ENCODE peak calls at places on chromosomes 2 and 18, in ten cellular contexts. L, O, H, A, V, G, T, C, Q and W are unnamed samples.

GRCh38 chr18:6741290-6741689 is 11.8 kb downstream of the ARHGAP28 start:
- DNase-seq in L (no peak), O (peak), H (no peak), A (no peak), V (peak), G (no peak), T (no peak), C (peak), Q (no peak), W (no peak)

GRCh38 chr18:12329125-12329698 is 21.2 kb downstream of the TUBB6 start:
- DNase-seq in L (no peak), O (no peak), H (peak), A (no peak), V (no peak), G (no peak), T (no peak), C (no peak), Q (no peak), W (no peak)

GRCh38 chr2:70861774-70862644 is 26.4 kb upstream of the CD207 start:
- DNase-seq in L (peak), O (peak), H (peak), A (peak), V (peak), G (peak), T (peak), C (peak), Q (peak), W (peak)

GRCh38 chr2:214127178-214127970 is 283.5 kb upstream of the VWC2L start:
- DNase-seq in L (no peak), O (no peak), H (no peak), A (no peak), V (peak), G (no peak), T (no peak), C (peak), Q (no peak), W (no peak)

GRCh38 chr2:43475137-43475846 is 120.5 kb downstream of the THADA start:
- DNase-seq in L (no peak), O (no peak), H (no peak), A (no peak), V (no peak), G (no peak), T (no peak), C (no peak), Q (no peak), W (no peak)

GRCh38 chr2:53104263-53104662 is 663.3 kb upstream of the CHAC2 start:
- DNase-seq in L (no peak), O (peak), H (no peak), A (no peak), V (peak), G (no peak), T (no peak), C (peak), Q (no peak), W (no peak)

GRCh38 chr2:118431188-118431562 is 342.9 kb downstream of the INSIG2 start:
- DNase-seq in L (no peak), O (no peak), H (no peak), A (no peak), V (no peak), G (no peak), T (no peak), C (no peak), Q (no peak), W (no peak)

GRCh38 chr2:152336854-152337510 is 2.0 kb downstream of the FMNL2 start:
- DNase-seq in L (no peak), O (no peak), H (peak), A (no peak), V (no peak), G (peak), T (no peak), C (peak), Q (no peak), W (peak)

GRCh38 chr2:166573393-166573792 is 79.3 kb upstream of the SCN7A start:
- DNase-seq in L (no peak), O (peak), H (no peak), A (no peak), V (peak), G (no peak), T (no peak), C (peak), Q (no peak), W (no peak)